ENCODE peak calls at places on chromosomes 11 and 22, in six cellular contexts. P is putamen, H is GM04504, U is left ventricle myocardium inferior, B is cortex of kidney, I is Daoy. D is an unnamed sample.
A peak's percentile ranks its signal among the peaks of the same experiment; 100 is the strongest.

GRCh38 chr11:119479685-119480275 is 56.8 kb upstream of the THY1 start:
- DNase-seq in P (no peak), H (no peak), U (no peak), B (no peak), I (peak; percentile 43), D (no peak)

GRCh38 chr11:44733877-44734276 is 7.1 kb downstream of the TSPAN18 start:
- DNase-seq in P (no peak), H (no peak), U (no peak), B (no peak), I (no peak), D (no peak)

GRCh38 chr11:101880208-101880607 is 34.6 kb upstream of the CEP126 start:
- DNase-seq in P (no peak), H (no peak), U (no peak), B (no peak), I (peak; percentile 52), D (peak; percentile 88)

GRCh38 chr11:112841719-112842118 is 119.5 kb upstream of the NCAM1 start:
- DNase-seq in P (no peak), H (no peak), U (no peak), B (no peak), I (no peak), D (no peak)

GRCh38 chr11:16096336-16096735 is 260.0 kb downstream of the SOX6 start:
- DNase-seq in P (no peak), H (no peak), U (no peak), B (no peak), I (no peak), D (no peak)

GRCh38 chr11:12636871-12637410 is 37.3 kb upstream of the TEAD1 start:
- DNase-seq in P (no peak), H (no peak), U (no peak), B (no peak), I (no peak), D (no peak)

GRCh38 chr11:33690290-33691050 is 10.2 kb downstream of the C11orf91 start:
- DNase-seq in P (peak; percentile 78), H (peak; percentile 95), U (peak; percentile 68), B (no peak), I (peak; percentile 97), D (no peak)

GRCh38 chr11:129458756-129459535 is 83.3 kb downstream of the BARX2 start:
- DNase-seq in P (no peak), H (no peak), U (no peak), B (no peak), I (no peak), D (no peak)

GRCh38 chr22:17105143-17106129 is 15.7 kb downstream of the TMEM121B start:
- DNase-seq in P (no peak), H (no peak), U (no peak), B (no peak), I (no peak), D (no peak)

D was measured in Karpas-422.